ENCODE peak calls at places on chromosome 15, in seven cellular contexts. A is fibroblast of pulmonary artery, P is uterus, Y is GM12878, J is prostate gland, E is nephron progenitor cell, R is AG09319. B is an unnamed sample.

GRCh38 chr15:66845266-66845785 is 143.3 kb downstream of the SMAD6 start:
- DNase-seq in A (no peak), P (no peak), Y (no peak), J (no peak), E (no peak), R (no peak), B (no peak)

GRCh38 chr15:85878866-85879265 is 84.1 kb upstream of the KLHL25 start:
- DNase-seq in A (peak), P (no peak), Y (no peak), J (no peak), E (no peak), R (no peak), B (no peak)

GRCh38 chr15:59976480-59976879 is 27.6 kb upstream of the FOXB1 start:
- DNase-seq in A (no peak), P (no peak), Y (peak), J (no peak), E (no peak), R (no peak), B (no peak)

GRCh38 chr15:52114656-52115055 is 2.1 kb upstream of the BCL2L10 start:
- DNase-seq in A (no peak), P (no peak), Y (no peak), J (no peak), E (no peak), R (no peak), B (no peak)

GRCh38 chr15:69012761-69013364 is 1.6 kb upstream of the NOX5 start:
- DNase-seq in A (no peak), P (no peak), Y (no peak), J (no peak), E (no peak), R (no peak), B (no peak)

GRCh38 chr15:31364301-31365031 is 37.8 kb downstream of the KLF13 start:
- DNase-seq in A (no peak), P (no peak), Y (no peak), J (no peak), E (no peak), R (no peak), B (no peak)

GRCh38 chr15:65329298-65329990 is 25.0 kb downstream of the RNU5B-1 start:
- DNase-seq in A (no peak), P (no peak), Y (no peak), J (no peak), E (no peak), R (no peak), B (peak)

GRCh38 chr15:100383302-100384107 is 41.7 kb upstream of the ADAMTS17 start:
- DNase-seq in A (peak), P (no peak), Y (no peak), J (peak), E (no peak), R (no peak), B (no peak)

GRCh38 chr15:60396964-60397771 is 618 bp downstream of the ANXA2 start:
- DNase-seq in A (peak), P (peak), Y (peak), J (peak), E (peak), R (no peak), B (peak)

GRCh38 chr15:33022629-33023028 is 171.9 kb downstream of the FMN1 start:
- DNase-seq in A (peak), P (no peak), Y (no peak), J (peak), E (peak), R (peak), B (no peak)

GRCh38 chr15:49379996-49380395 is 43.0 kb upstream of the FGF7 start:
- DNase-seq in A (no peak), P (no peak), Y (no peak), J (no peak), E (no peak), R (no peak), B (no peak)

GRCh38 chr15:79364571-79365240 is 53.8 kb downstream of the TMED3 start:
- DNase-seq in A (no peak), P (no peak), Y (no peak), J (no peak), E (no peak), R (no peak), B (no peak)

GRCh38 chr15:60634815-60635214 is 155.9 kb upstream of the ICE2 start:
- DNase-seq in A (no peak), P (no peak), Y (no peak), J (no peak), E (no peak), R (no peak), B (no peak)

GRCh38 chr15:68791431-68792283 is 29.0 kb downstream of the ANP32A start:
- DNase-seq in A (no peak), P (no peak), Y (peak), J (no peak), E (no peak), R (no peak), B (peak)

GRCh38 chr15:85579011-85579701 is 198.8 kb downstream of the AKAP13 start:
- DNase-seq in A (no peak), P (no peak), Y (no peak), J (no peak), E (no peak), R (no peak), B (no peak)

GRCh38 chr15:41651373-41651772 is 8.8 kb upstream of the MGA start:
- DNase-seq in A (no peak), P (no peak), Y (no peak), J (no peak), E (no peak), R (no peak), B (no peak)

GRCh38 chr15:42921049-42921731 is 612 bp upstream of the TTBK2 start:
- DNase-seq in A (peak), P (peak), Y (no peak), J (peak), E (peak), R (no peak), B (no peak)

GRCh38 chr15:31412824-31413223 is 86.2 kb downstream of the KLF13 start:
- DNase-seq in A (no peak), P (no peak), Y (no peak), J (no peak), E (no peak), R (no peak), B (no peak)

GRCh38 chr15:39597751-39598185 is 16.9 kb downstream of the THBS1 start:
- DNase-seq in A (peak), P (no peak), Y (no peak), J (no peak), E (no peak), R (peak), B (no peak)

GRCh38 chr15:58558777-58559176 is 127.0 kb downstream of the LIPC start:
- DNase-seq in A (no peak), P (no peak), Y (no peak), J (no peak), E (no peak), R (no peak), B (no peak)

GRCh38 chr15:39918688-39919385 is 1.2 kb downstream of the GPR176 start:
- DNase-seq in A (peak), P (no peak), Y (no peak), J (no peak), E (no peak), R (peak), B (no peak)

GRCh38 chr15:83396071-83396470 is 51.1 kb upstream of the SH3GL3 start:
- DNase-seq in A (no peak), P (no peak), Y (no peak), J (no peak), E (peak), R (no peak), B (no peak)

GRCh38 chr15:65980824-65981456 is 111.6 kb downstream of the RAB11A start:
- DNase-seq in A (peak), P (no peak), Y (no peak), J (peak), E (peak), R (peak), B (peak)

GRCh38 chr15:63528138-63528659 is 23.8 kb downstream of the USP3 start:
- DNase-seq in A (no peak), P (no peak), Y (no peak), J (no peak), E (no peak), R (no peak), B (no peak)

GRCh38 chr15:63530235-63530634 is 25.8 kb downstream of the USP3 start:
- DNase-seq in A (no peak), P (no peak), Y (no peak), J (no peak), E (no peak), R (no peak), B (no peak)

GRCh38 chr15:63530762-63531299 is 26.4 kb downstream of the USP3 start:
- DNase-seq in A (no peak), P (no peak), Y (peak), J (no peak), E (no peak), R (no peak), B (peak)

GRCh38 chr15:63532307-63532744 is 27.9 kb downstream of the USP3 start:
- DNase-seq in A (peak), P (no peak), Y (no peak), J (no peak), E (no peak), R (no peak), B (no peak)

DNA sequence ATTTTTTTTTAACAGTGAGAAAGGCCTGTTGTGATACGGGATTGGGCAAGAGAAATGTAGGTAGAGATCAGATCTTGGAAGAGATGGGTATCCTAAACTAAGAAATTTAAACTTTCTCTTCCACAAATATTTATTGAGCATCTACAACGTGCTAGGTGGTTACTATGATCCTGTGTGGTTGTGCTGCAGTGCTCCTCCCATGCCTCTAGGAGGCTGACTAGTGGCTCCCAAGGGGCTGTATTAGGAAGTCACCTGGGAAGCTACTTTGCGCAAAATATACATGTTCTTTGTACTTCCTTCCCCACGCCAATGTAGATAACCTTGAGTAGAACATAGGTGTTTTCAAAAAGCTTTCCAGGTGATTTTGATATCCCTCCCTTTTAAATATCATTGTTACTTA is 27.2 kb downstream of the USP3 start:
- DNase-seq in A (no peak), P (no peak), Y (no peak), J (no peak), E (no peak), R (no peak), B (no peak)
- TF ChIP-seq CTCF in A (peak), P (no peak), Y (peak), J (no peak), E (peak), R (no peak), B (no peak)

GRCh38 chr15:44315773-44316465 is 27.4 kb downstream of the GOLM2 start:
- DNase-seq in A (no peak), P (no peak), Y (no peak), J (no peak), E (no peak), R (no peak), B (no peak)

GRCh38 chr15:44317423-44317822 is 28.9 kb downstream of the GOLM2 start:
- DNase-seq in A (no peak), P (no peak), Y (no peak), J (no peak), E (no peak), R (no peak), B (no peak)

GRCh38 chr15:44315164-44315563 is 26.6 kb downstream of the GOLM2 start:
- DNase-seq in A (no peak), P (no peak), Y (no peak), J (no peak), E (no peak), R (no peak), B (no peak)

GRCh38 chr15:44314512-44314911 is 26.0 kb downstream of the GOLM2 start:
- DNase-seq in A (no peak), P (no peak), Y (no peak), J (no peak), E (no peak), R (no peak), B (no peak)

GRCh38 chr15:44319385-44319784 is 30.9 kb downstream of the GOLM2 start:
- DNase-seq in A (no peak), P (no peak), Y (peak), J (no peak), E (no peak), R (no peak), B (peak)
- TF ChIP-seq CTCF in A (no peak), P (no peak), Y (peak), J (no peak), E (no peak), R (no peak), B (peak)

DNA sequence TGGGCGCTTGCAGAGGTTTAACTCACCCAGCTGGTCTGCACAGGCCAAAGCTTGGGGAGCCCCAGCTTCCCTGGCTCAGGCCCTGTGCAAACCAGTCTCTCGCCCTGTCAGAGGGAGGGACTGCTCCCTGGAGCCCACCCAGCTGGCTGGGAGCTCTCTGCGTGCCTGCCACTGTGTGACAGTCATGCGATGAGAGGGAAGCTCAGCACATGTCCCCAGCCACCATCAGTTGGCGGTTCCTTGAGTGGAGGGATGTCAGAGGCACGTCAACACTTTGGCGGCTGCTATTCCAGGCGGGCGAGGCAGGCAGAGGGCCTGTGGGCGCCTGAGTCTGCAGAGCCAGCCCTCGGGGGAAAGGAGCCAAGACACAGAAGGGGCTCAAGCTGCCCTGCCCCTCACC is 324.6 kb downstream of the UACA start:
- DNase-seq in A (no peak), P (no peak), Y (no peak), J (peak), E (no peak), R (no peak), B (peak)
- TF ChIP-seq CTCF in A (no peak), P (no peak), Y (no peak), J (no peak), E (no peak), R (no peak), B (no peak)

DNA sequence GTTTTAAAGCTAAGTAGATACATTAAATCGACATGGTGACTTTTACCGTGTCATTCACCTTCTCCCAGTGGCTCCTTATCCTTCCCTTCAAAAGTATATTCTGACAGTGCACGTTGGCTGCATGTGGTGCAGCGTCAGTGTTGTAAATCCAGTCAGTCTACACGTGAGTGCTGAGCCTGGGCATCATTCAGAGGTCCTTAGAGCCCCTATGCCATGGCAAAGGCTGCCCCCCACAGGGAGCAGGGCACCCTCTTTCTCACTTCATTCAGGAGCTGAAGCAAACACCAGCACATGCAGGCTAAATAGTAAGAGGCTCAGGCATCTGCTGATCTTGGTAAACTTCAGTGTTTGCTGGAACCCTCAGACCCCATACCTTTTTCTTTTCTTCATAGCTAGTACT is 43.3 kb downstream of the RASGRP1 start:
- DNase-seq in A (no peak), P (no peak), Y (no peak), J (no peak), E (no peak), R (no peak), B (no peak)
- TF ChIP-seq CTCF in A (no peak), P (no peak), Y (no peak), J (no peak), E (no peak), R (no peak), B (peak)

GRCh38 chr15:47496343-47497185 is 220.7 kb upstream of the SEMA6D start:
- DNase-seq in A (no peak), P (no peak), Y (no peak), J (no peak), E (no peak), R (no peak), B (no peak)
- TF ChIP-seq CTCF in A (peak), P (no peak), Y (no peak), J (no peak), E (no peak), R (no peak), B (no peak)

GRCh38 chr15:62075595-62076279 is 9.0 kb downstream of the C2CD4A start:
- DNase-seq in A (peak), P (no peak), Y (no peak), J (peak), E (no peak), R (no peak), B (no peak)

GRCh38 chr15:62069551-62069950 is 2.8 kb downstream of the C2CD4A start:
- DNase-seq in A (no peak), P (no peak), Y (no peak), J (no peak), E (no peak), R (no peak), B (no peak)

GRCh38 chr15:62068787-62069170 is 2.0 kb downstream of the C2CD4A start:
- DNase-seq in A (peak), P (no peak), Y (no peak), J (no peak), E (no peak), R (no peak), B (no peak)

GRCh38 chr15:62068071-62068786 is 1.5 kb downstream of the C2CD4A start:
- DNase-seq in A (peak), P (no peak), Y (no peak), J (peak), E (peak), R (no peak), B (peak)

DNA sequence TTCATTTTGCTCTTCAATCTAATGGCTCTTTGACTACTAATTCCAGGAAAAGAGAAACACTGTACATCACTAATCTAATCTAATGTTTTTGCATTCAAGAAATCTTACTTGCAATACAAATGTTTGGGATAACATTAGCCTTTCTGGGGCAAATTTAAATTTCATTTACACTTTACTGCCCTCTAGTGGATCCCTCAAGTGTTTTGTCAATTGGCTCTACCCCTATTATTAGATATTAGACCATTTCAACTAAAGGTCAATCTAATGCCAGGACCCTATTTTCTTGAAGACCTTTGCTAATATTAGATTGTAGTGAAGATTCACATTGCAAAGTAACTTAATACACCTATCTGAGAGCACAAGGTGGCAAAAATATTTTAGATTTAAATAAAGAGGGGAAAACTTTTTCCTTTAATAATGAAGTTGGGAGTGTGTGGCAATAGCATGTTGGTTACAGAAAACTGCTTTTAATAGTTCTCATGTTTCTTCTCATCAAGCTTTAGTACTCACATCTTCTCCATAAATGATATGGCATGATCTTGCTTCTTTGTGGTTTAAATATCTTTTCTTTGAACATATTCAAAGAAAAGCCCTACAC is 5.0 kb downstream of the C2CD4A start:
- DNase-seq in A (peak), P (no peak), Y (no peak), J (no peak), E (no peak), R (no peak), B (peak)
- TF ChIP-seq CTCF in A (peak), P (peak), Y (peak), J (no peak), E (peak), R (peak), B (peak)

DNA sequence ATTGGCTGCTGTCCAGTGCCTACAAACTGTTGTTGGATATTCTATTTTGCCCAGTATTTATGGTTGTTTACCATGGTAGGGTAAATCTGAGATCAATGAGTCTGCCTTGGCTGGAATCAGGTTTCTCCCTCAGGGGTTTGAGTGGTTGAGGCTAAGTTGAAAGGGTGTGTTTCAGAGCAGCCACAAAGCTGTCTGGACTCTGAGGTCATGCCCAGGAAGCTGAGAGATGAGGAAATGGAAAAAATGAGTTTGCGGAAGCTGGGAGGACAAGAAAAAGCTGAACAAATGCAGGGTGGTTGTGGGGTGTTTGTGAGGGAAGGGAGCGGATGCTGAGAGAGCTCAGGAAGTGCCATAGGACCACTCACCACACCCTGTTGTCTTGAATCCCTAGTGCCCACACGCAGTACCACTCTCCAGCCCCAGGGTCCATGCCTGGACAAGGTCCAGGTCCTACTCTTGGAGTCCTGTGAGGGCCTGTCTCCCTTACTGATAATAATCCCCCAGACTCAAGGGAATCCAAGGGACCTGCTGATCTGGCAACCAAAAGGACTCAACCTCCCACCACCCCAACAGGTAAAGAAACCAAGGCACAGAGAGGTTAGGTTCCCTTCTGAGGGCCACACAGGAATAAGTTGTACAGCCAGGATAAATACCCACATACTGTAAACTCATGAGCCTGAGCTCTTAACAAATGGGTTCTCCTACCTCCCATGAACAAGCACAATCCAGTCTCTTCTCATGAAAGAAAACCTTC is 81.6 kb downstream of the PPCDC start:
- DNase-seq in A (peak), P (no peak), Y (peak), J (no peak), E (no peak), R (peak), B (peak)
- TF ChIP-seq CTCF in A (no peak), P (no peak), Y (no peak), J (no peak), E (no peak), R (no peak), B (no peak)

GRCh38 chr15:94670436-94671034 is 439.2 kb downstream of the MCTP2 start:
- DNase-seq in A (peak), P (no peak), Y (no peak), J (no peak), E (no peak), R (peak), B (peak)
- TF ChIP-seq CTCF in A (peak), P (peak), Y (peak), J (no peak), E (peak), R (peak), B (no peak)